ENCODE peak calls at places on chromosome 2, in seven cellular contexts. J is GM12865; E is stimulated activated naive CD8-positive, alpha-beta T cell treated with anti-CD3 and anti-CD28 coated beads, Interleukin-15, Interleukin-2, amounts not matched to agents 100 U/mL and 50 U/mL, for 24 hours; Y is cardiac septum; P is brain microvascular endothelial cell; V is omental fat pad; L is uterus. G is an unnamed sample.
A peak's percentile ranks its signal among the peaks of the same experiment; 100 is the strongest.

GRCh38 chr2:17058772-17059402 is 393.3 kb upstream of the CYRIA start:
- DNase-seq in J (no peak), E (no peak), Y (no peak), P (no peak), V (no peak), L (no peak), G (no peak)

GRCh38 chr2:188588235-188588634 is 296.6 kb downstream of the GULP1 start:
- DNase-seq in J (no peak), E (no peak), Y (no peak), P (no peak), V (no peak), L (no peak), G (no peak)

GRCh38 chr2:197195591-197195990 is 115.0 kb downstream of the ANKRD44 start:
- DNase-seq in J (no peak), E (no peak), Y (no peak), P (no peak), V (no peak), L (no peak), G (no peak)

GRCh38 chr2:145845207-145845894 is 1325.4 kb upstream of the ZEB2 start:
- DNase-seq in J (no peak), E (no peak), Y (no peak), P (peak; percentile 0), V (no peak), L (no peak), G (no peak)

GRCh38 chr2:10560626-10561025 is 112.5 kb upstream of the ODC1 start:
- DNase-seq in J (no peak), E (no peak), Y (no peak), P (no peak), V (no peak), L (no peak), G (no peak)

GRCh38 chr2:162233197-162233596 is 10.0 kb downstream of the FAP start:
- DNase-seq in J (no peak), E (no peak), Y (no peak), P (peak; percentile 47), V (no peak), L (no peak), G (no peak)

GRCh38 chr2:8452979-8453903 is 228.6 kb upstream of the ID2 start:
- DNase-seq in J (no peak), E (no peak), Y (no peak), P (no peak), V (no peak), L (no peak), G (no peak)

GRCh38 chr2:190835303-190835930 is 45.2 kb upstream of the GLS start:
- DNase-seq in J (no peak), E (no peak), Y (no peak), P (peak; percentile 92), V (peak; percentile 35), L (peak; percentile 62), G (peak; percentile 34)

GRCh38 chr2:143960177-143960576 is 559.7 kb downstream of the ZEB2 start:
- DNase-seq in J (no peak), E (no peak), Y (no peak), P (no peak), V (no peak), L (no peak), G (no peak)

GRCh38 chr2:240642806-240643092 is 17.5 kb downstream of the GPR35 start:
- DNase-seq in J (no peak), E (no peak), Y (no peak), P (no peak), V (no peak), L (no peak), G (no peak)

GRCh38 chr2:46776687-46777327 is 138.8 kb downstream of the MCFD2 start:
- DNase-seq in J (peak; percentile 63), E (peak; percentile 69), Y (no peak), P (peak; percentile 68), V (no peak), L (peak; percentile 72), G (no peak)

GRCh38 chr2:230155359-230155758 is 64.4 kb downstream of the SP110 start:
- DNase-seq in J (no peak), E (peak; percentile 62), Y (no peak), P (no peak), V (no peak), L (no peak), G (no peak)

GRCh38 chr2:218721934-218722333 is 11.3 kb downstream of the TTLL4 start:
- DNase-seq in J (no peak), E (no peak), Y (no peak), P (no peak), V (no peak), L (no peak), G (no peak)

GRCh38 chr2:145016711-145017110 is 496.8 kb upstream of the ZEB2 start:
- DNase-seq in J (no peak), E (no peak), Y (no peak), P (no peak), V (no peak), L (no peak), G (no peak)

GRCh38 chr2:113886479-113887383 is 3.2 kb upstream of the ACTR3 start:
- DNase-seq in J (peak; percentile 98), E (peak; percentile 66), Y (peak; percentile 80), P (peak; percentile 92), V (no peak), L (no peak), G (no peak)

GRCh38 chr2:117902933-117903332 is 88.4 kb downstream of the DDX18 start:
- DNase-seq in J (no peak), E (no peak), Y (no peak), P (no peak), V (no peak), L (no peak), G (no peak)

GRCh38 chr2:112733449-112733848 is 12.6 kb downstream of the NT5DC4 start:
- DNase-seq in J (no peak), E (no peak), Y (no peak), P (no peak), V (no peak), L (no peak), G (no peak)

GRCh38 chr2:179538406-179538805 is 273.8 kb upstream of the SESTD1 start:
- DNase-seq in J (no peak), E (no peak), Y (no peak), P (no peak), V (no peak), L (no peak), G (no peak)

GRCh38 chr2:61970807-61971556 is 65.5 kb downstream of the COMMD1 start:
- DNase-seq in J (no peak), E (no peak), Y (no peak), P (no peak), V (no peak), L (no peak), G (no peak)

GRCh38 chr2:222013889-222014288 is 284.9 kb downstream of the PAX3 start:
- DNase-seq in J (no peak), E (no peak), Y (no peak), P (no peak), V (no peak), L (no peak), G (no peak)

GRCh38 chr2:33062665-33063249 is 116.0 kb downstream of the LTBP1 start:
- DNase-seq in J (no peak), E (no peak), Y (no peak), P (peak; percentile 60), V (no peak), L (no peak), G (no peak)

GRCh38 chr2:43105586-43106562 is 120.5 kb downstream of the ZFP36L2 start:
- DNase-seq in J (peak; percentile 61), E (no peak), Y (no peak), P (peak; percentile 58), V (no peak), L (peak; percentile 57), G (no peak)